ENCODE peak calls at places on chromosomes 6 and 20, in nine cellular contexts. C is fibroblast of lung, J is hepatocyte, X is ovary, U is heart right ventricle, H is PC-9, R is astrocyte of the cerebellum, K is brain microvascular endothelial cell, M is choroid plexus epithelial cell. A is an unnamed sample.

GRCh38 chr6:83047065-83047754 is 18.4 kb downstream of the UBE3D start:
- DNase-seq in J (no peak), U (no peak), R (no peak), H (peak), K (no peak), X (no peak), C (no peak), M (no peak), A (no peak)

GRCh38 chr6:14396392-14396791 is 278.8 kb downstream of the CD83 start:
- DNase-seq in J (no peak), R (no peak), K (no peak), M (no peak), X (no peak), H (no peak), C (no peak), U (no peak), A (no peak)

GRCh38 chr20:35279040-35279439 is 1.1 kb upstream of the MMP24OS start:
- DNase-seq in K (no peak), U (no peak), C (no peak), X (no peak), J (no peak), M (no peak), H (no peak), R (no peak), A (peak)

GRCh38 chr6:113414511-113414910 is 442.6 kb upstream of the MARCKS start:
- DNase-seq in C (peak), U (peak), R (peak), J (peak), M (peak), H (peak), X (no peak), K (peak), A (peak)

GRCh38 chr6:117521785-117522502 is 39.5 kb downstream of the DCBLD1 start:
- DNase-seq in M (peak), U (no peak), K (no peak), R (no peak), X (no peak), H (no peak), J (no peak), C (peak), A (no peak)

GRCh38 chr20:22974354-22974753 is 60.8 kb upstream of the SSTR4 start:
- DNase-seq in M (peak), U (no peak), R (no peak), X (no peak), C (no peak), J (peak), H (no peak), K (peak), A (peak)

GRCh38 chr6:135506270-135506997 is 8.9 kb upstream of the AHI1 start:
- DNase-seq in K (peak), X (no peak), M (peak), R (peak), U (no peak), H (peak), C (peak), J (peak), A (peak)

GRCh38 chr6:104884867-104885517 is 25.3 kb upstream of the HACE1 start:
- DNase-seq in X (no peak), J (no peak), H (no peak), M (no peak), C (peak), K (no peak), U (no peak), R (no peak), A (no peak)

GRCh38 chr20:4183361-4183760 is 168.0 kb upstream of the RNF24 start:
- DNase-seq in X (no peak), H (no peak), C (no peak), J (no peak), U (no peak), M (no peak), R (no peak), K (no peak), A (no peak)

GRCh38 chr20:17646901-17647301 is 35.1 kb downstream of the RRBP1 start:
- DNase-seq in R (no peak), X (peak), U (no peak), J (no peak), C (no peak), M (no peak), K (no peak), H (no peak), A (no peak)

GRCh38 chr6:157861814-157862213 is 38.8 kb downstream of the SNX9 start:
- DNase-seq in C (peak), J (no peak), X (no peak), U (no peak), K (peak), H (no peak), M (peak), R (no peak), A (peak)

GRCh38 chr6:148516116-148517016 is 173.7 kb downstream of the SASH1 start:
- DNase-seq in H (no peak), X (no peak), C (no peak), U (no peak), M (no peak), J (no peak), R (no peak), K (no peak), A (peak)

GRCh38 chr6:155349129-155349528 is 34.8 kb upstream of the TFB1M start:
- DNase-seq in R (no peak), U (no peak), C (peak), J (no peak), M (peak), K (peak), X (no peak), H (no peak), A (no peak)

GRCh38 chr6:166952567-166953464 is 3.5 kb downstream of the RNASET2 start:
- DNase-seq in X (no peak), U (no peak), H (no peak), K (no peak), C (no peak), J (no peak), R (no peak), M (no peak), A (no peak)

GRCh38 chr20:38985603-38986170 is 23.5 kb downstream of the DHX35 start:
- DNase-seq in U (no peak), H (peak), X (no peak), C (peak), J (no peak), M (peak), R (peak), K (peak), A (peak)

GRCh38 chr20:35345189-35345588 is 53.0 kb upstream of the FAM83C start:
- DNase-seq in M (no peak), R (no peak), K (no peak), C (no peak), H (no peak), J (no peak), X (no peak), U (no peak), A (no peak)

GRCh38 chr6:106223300-106223930 is 102.1 kb downstream of the ATG5 start:
- DNase-seq in C (peak), M (peak), J (peak), R (peak), H (peak), U (peak), X (peak), K (peak), A (peak)

GRCh38 chr6:491233-491632 is 99.7 kb downstream of the IRF4 start:
- DNase-seq in C (peak), X (no peak), U (no peak), K (no peak), R (peak), J (no peak), H (no peak), M (no peak), A (no peak)

GRCh38 chr6:88619951-88620350 is 343.5 kb downstream of the RNGTT start:
- DNase-seq in C (no peak), J (no peak), U (no peak), K (no peak), X (no peak), H (no peak), M (no peak), R (no peak), A (no peak)

GRCh38 chr20:14817121-14817520 is 479.7 kb upstream of the FLRT3 start:
- DNase-seq in H (no peak), J (no peak), C (no peak), M (peak), X (no peak), U (no peak), R (no peak), K (no peak), A (no peak)

GRCh38 chr20:46767127-46767761 is 57.8 kb downstream of the SLC2A10 start:
- DNase-seq in U (no peak), R (no peak), K (no peak), J (peak), C (peak), H (no peak), X (no peak), M (peak), A (peak)

GRCh38 chr20:7358670-7359069 is 581.6 kb downstream of the HAO1 start:
- DNase-seq in H (no peak), X (no peak), C (no peak), R (no peak), M (no peak), J (no peak), U (no peak), K (no peak), A (no peak)

GRCh38 chr20:891121-892080 is 24.7 kb downstream of the ANGPT4 start:
- DNase-seq in M (no peak), J (peak), K (no peak), C (peak), R (peak), U (peak), H (no peak), X (peak), A (no peak)

GRCh38 chr6:183668-184067 is 108.6 kb upstream of the DUSP22 start:
- DNase-seq in J (no peak), U (no peak), X (no peak), R (no peak), M (no peak), K (no peak), H (no peak), C (no peak), A (no peak)

GRCh38 chr6:21767891-21768659 is 174.5 kb downstream of the SOX4 start:
- DNase-seq in J (no peak), R (peak), H (peak), U (no peak), K (no peak), X (no peak), M (peak), C (peak), A (peak)

GRCh38 chr20:45340236-45340847 is 7.9 kb downstream of the SDC4 start:
- DNase-seq in M (no peak), J (peak), H (peak), K (no peak), C (no peak), X (no peak), R (no peak), U (no peak), A (no peak)

GRCh38 chr6:150876598-150876997 is 11.1 kb downstream of the MTHFD1L start:
- DNase-seq in K (no peak), M (peak), C (peak), X (no peak), R (no peak), J (no peak), H (no peak), U (peak), A (no peak)

GRCh38 chr6:142537612-142538478 is 236.0 kb downstream of the ADGRG6 start:
- DNase-seq in U (no peak), J (no peak), C (no peak), X (no peak), K (peak), R (no peak), M (peak), H (no peak), A (peak)

GRCh38 chr6:112827793-112828192 is 480.7 kb downstream of the RFPL4B start:
- DNase-seq in C (peak), U (peak), X (no peak), M (no peak), K (no peak), H (no peak), R (no peak), J (no peak), A (no peak)

GRCh38 chr6:34059136-34059731 is 86.7 kb downstream of the GRM4 start:
- DNase-seq in H (no peak), X (no peak), M (no peak), U (no peak), J (no peak), K (no peak), C (peak), R (no peak), A (no peak)

GRCh38 chr20:2914160-2914559 is 40.9 kb downstream of the PTPRA start:
- DNase-seq in U (no peak), K (peak), J (peak), H (no peak), X (no peak), R (peak), M (peak), C (no peak), A (peak)

GRCh38 chr6:19824058-19824807 is 12.9 kb upstream of the ID4 start:
- DNase-seq in X (no peak), M (no peak), U (no peak), R (no peak), C (no peak), K (no peak), H (no peak), J (no peak), A (peak)

GRCh38 chr6:129181001-129181400 is 298.1 kb downstream of the LAMA2 start:
- DNase-seq in R (no peak), M (no peak), C (no peak), J (no peak), U (no peak), X (no peak), H (no peak), K (no peak), A (no peak)

DNA sequence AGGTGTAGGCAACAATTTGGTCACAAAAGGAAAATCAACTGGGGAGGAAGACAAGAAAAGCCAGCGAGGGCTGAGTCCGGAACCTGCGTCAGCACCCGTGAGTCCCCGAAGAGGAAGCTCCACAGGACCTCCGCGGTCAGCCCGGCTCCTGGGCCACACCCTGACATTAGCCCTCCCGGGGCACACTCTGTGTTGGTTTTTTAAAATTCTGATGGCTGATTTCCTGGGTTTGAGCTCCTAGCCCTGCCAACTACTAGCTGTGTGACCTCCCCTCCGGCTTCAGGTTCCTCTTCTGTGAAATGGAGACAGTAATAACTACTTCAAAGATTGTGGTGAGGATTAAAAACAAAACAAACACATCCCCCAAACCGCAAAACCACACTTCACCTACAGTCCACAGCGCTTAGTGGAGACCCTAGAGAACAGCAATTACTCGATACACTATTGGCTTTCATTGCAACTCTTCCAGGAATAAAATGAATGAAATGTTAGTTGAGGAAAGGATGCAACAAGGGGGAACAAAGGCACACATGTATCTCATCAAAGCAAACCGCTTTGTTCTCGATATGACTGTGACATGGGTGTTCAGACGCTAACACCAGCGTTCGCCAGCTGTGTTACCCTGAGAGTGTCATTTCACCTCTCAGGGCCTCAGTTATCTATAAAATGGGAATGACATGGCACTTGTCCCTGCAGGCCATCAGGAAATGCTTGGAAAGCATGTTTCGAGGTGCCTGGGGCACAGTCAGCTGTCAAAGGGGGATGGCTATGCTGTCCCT is 984 bp downstream of the ZBP1 start:
- DNase-seq in J (no peak), X (no peak), H (no peak), K (no peak), M (no peak), C (no peak), R (no peak), U (no peak), A (no peak)
- H3K4me3 ChIP-seq in J (no peak), X (no peak), H (no peak), K (no peak), M (no peak), C (no peak), R (no peak), U (no peak), A (no peak)

GRCh38 chr6:35059606-35060355 is 81.4 kb downstream of the TCP11 start:
- DNase-seq in C (no peak), J (no peak), U (no peak), M (no peak), R (no peak), X (no peak), K (no peak), H (no peak), A (no peak)
- TF ChIP-seq CTCF in C (no peak), J (no peak), U (no peak), M (no peak), R (no peak), X (no peak), K (no peak), H (no peak), A (no peak)

GRCh38 chr20:33576432-33576883 is 85.7 kb upstream of the C20orf144 start:
- DNase-seq in J (no peak), M (peak), H (no peak), X (no peak), R (no peak), C (no peak), U (no peak), K (no peak), A (peak)
- H3K4me3 ChIP-seq in J (no peak), M (no peak), H (no peak), X (no peak), R (no peak), C (no peak), U (no peak), K (no peak), A (no peak)

GRCh38 chr20:44253528-44253927 is 6.4 kb downstream of the GDAP1L1 start:
- DNase-seq in C (no peak), H (no peak), K (no peak), R (no peak), M (no peak), J (peak), X (no peak), U (no peak), A (no peak)
- TF ChIP-seq CTCF in C (no peak), H (no peak), K (peak), R (no peak), M (peak), J (no peak), X (no peak), U (no peak), A (no peak)

A was measured in epithelial cell of esophagus.